ENCODE peak calls at places on chromosomes 11 and 22, in eight cellular contexts. Q, P, N, B, I, L, F and T are unnamed samples.

GRCh38 chr22:47059076-47059475 is 296.6 kb downstream of the TBC1D22A start:
- DNase-seq in Q (no peak), B (no peak), P (no peak), I (no peak), L (no peak), N (no peak), F (no peak), T (no peak)

GRCh38 chr22:26461188-26461810 is 22.3 kb downstream of the HPS4 start:
- DNase-seq in F (peak), I (no peak), B (peak), P (peak), Q (peak), L (peak), N (peak), T (no peak)

GRCh38 chr11:34476853-34477252 is 36.7 kb downstream of the ELF5 start:
- DNase-seq in P (no peak), F (no peak), L (no peak), B (no peak), I (no peak), N (no peak), Q (no peak), T (no peak)

GRCh38 chr11:62186195-62186594 is 3.8 kb upstream of the SCGB1D1 start:
- DNase-seq in P (no peak), N (no peak), L (no peak), B (no peak), I (no peak), Q (no peak), F (no peak), T (no peak)

GRCh38 chr11:19232910-19233503 is 7.7 kb downstream of the E2F8 start:
- DNase-seq in F (no peak), L (peak), P (no peak), N (no peak), B (no peak), I (no peak), Q (no peak), T (no peak)

GRCh38 chr11:256952-257737 is 20.4 kb downstream of the PSMD13 start:
- DNase-seq in B (no peak), I (no peak), N (no peak), F (no peak), P (no peak), Q (no peak), L (no peak), T (no peak)

GRCh38 chr11:907668-908067 is 2.9 kb downstream of the CHID1 start:
- DNase-seq in B (peak), Q (no peak), L (no peak), F (no peak), N (no peak), P (no peak), I (no peak), T (no peak)

GRCh38 chr11:124669193-124669592 is 4.3 kb downstream of the SIAE start:
- DNase-seq in B (peak), F (peak), I (no peak), L (peak), Q (peak), P (peak), N (peak), T (no peak)

GRCh38 chr11:68436985-68437926 is 23.3 kb upstream of the PPP6R3 start:
- DNase-seq in Q (no peak), I (no peak), B (no peak), P (no peak), L (peak), N (no peak), F (no peak), T (no peak)

GRCh38 chr11:19281041-19281440 is 40.3 kb upstream of the E2F8 start:
- DNase-seq in B (peak), P (no peak), N (no peak), L (no peak), Q (no peak), F (no peak), I (no peak), T (no peak)